ENCODE peak calls at places on chromosome 19, in five cellular contexts. H, X, R, J and P are unnamed samples.

GRCh38 chr19:1796395-1797142 is 15.5 kb downstream of the ATP8B3 start:
- DNase-seq in H (no peak), X (no peak), R (no peak), J (no peak), P (no peak)

GRCh38 chr19:10408511-10409291 is 5.4 kb upstream of the CDC37 start:
- DNase-seq in H (no peak), X (peak; percentile 57), R (peak; percentile 62), J (no peak), P (peak; percentile 85)

GRCh38 chr19:35592226-35592625 is 6.3 kb downstream of the PMIS2 start:
- DNase-seq in H (no peak), X (no peak), R (no peak), J (no peak), P (no peak)

GRCh38 chr19:27672309-27673047 is 1540.5 kb downstream of the UQCRFS1 start:
- DNase-seq in H (no peak), X (no peak), R (no peak), J (no peak), P (no peak)

GRCh38 chr19:2302319-2303208 is 5.4 kb downstream of the LINGO3 start:
- DNase-seq in H (no peak), X (peak; percentile 41), R (peak; percentile 52), J (no peak), P (no peak)

GRCh38 chr19:5090780-5091575 is 122.1 kb downstream of the KDM4B start:
- DNase-seq in H (no peak), X (no peak), R (no peak), J (no peak), P (no peak)

GRCh38 chr19:32550666-32551065 is 30.3 kb upstream of the PDCD5 start:
- DNase-seq in H (no peak), X (no peak), R (no peak), J (no peak), P (no peak)

GRCh38 chr19:2666344-2666994 is 36.0 kb downstream of the GNG7 start:
- DNase-seq in H (no peak), X (no peak), R (no peak), J (no peak), P (no peak)

GRCh38 chr19:3208317-3209207 is 15.9 kb upstream of the CELF5 start:
- DNase-seq in H (no peak), X (no peak), R (no peak), J (no peak), P (no peak)